ENCODE peak calls at places on chromosome 14, in six cellular contexts. H is stomach; L is DND-41; Q is CD4-positive, alpha-beta memory T cell; D is left ventricle myocardium inferior; S is body of pancreas. O is an unnamed sample. For H3K4me1, the result is how much of the 10 kb centered on the place peaks cover.

GRCh38 chr14:75042040-75042439 is 9.2 kb downstream of the MLH3 start:
- DNase-seq in H (no peak), S (peak), Q (no peak), L (no peak), D (no peak), O (no peak)

GRCh38 chr14:33949051-33950037 is 1.5 kb downstream of the EGLN3 start:
- DNase-seq in S (no peak), L (peak), H (no peak), D (no peak), Q (no peak), O (peak)

GRCh38 chr14:105944632-105945610 is 418.5 kb downstream of the TMEM121 start:
- DNase-seq in L (peak), S (peak), H (peak), D (peak), Q (peak), O (peak)

GRCh38 chr14:93002049-93002448 is 79.1 kb downstream of the CHGA start:
- DNase-seq in D (no peak), H (no peak), Q (no peak), L (no peak), S (no peak), O (no peak)

GRCh38 chr14:69107407-69108003 is 45.4 kb downstream of the DCAF5 start:
- DNase-seq in L (peak), H (peak), S (peak), D (no peak), Q (peak), O (peak)

GRCh38 chr14:93033983-93034670 is 81.6 kb downstream of the ITPK1 start:
- DNase-seq in L (peak), S (no peak), D (no peak), H (no peak), Q (peak), O (peak)

GRCh38 chr14:22338381-22338780 is 250.6 kb downstream of the DAD1 start:
- DNase-seq in S (no peak), Q (no peak), D (no peak), H (no peak), L (no peak), O (no peak)

GRCh38 chr14:58947816-58948440 is 240.5 kb upstream of the DAAM1 start:
- DNase-seq in S (no peak), D (no peak), Q (no peak), L (no peak), H (no peak), O (no peak)

GRCh38 chr14:82710257-82710841 is 1176.7 kb upstream of the SEL1L start:
- DNase-seq in H (peak), S (peak), L (peak), Q (no peak), D (no peak), O (peak)

GRCh38 chr14:36952702-36953101 is 219.7 kb downstream of the SLC25A21 start:
- DNase-seq in S (no peak), D (no peak), L (no peak), Q (no peak), H (no peak), O (no peak)

GRCh38 chr14:49908433-49908782 is 15.5 kb downstream of the ARF6 start:
- DNase-seq in H (no peak), S (no peak), Q (no peak), D (no peak), L (no peak), O (no peak)

GRCh38 chr14:87508333-87508732 is 484.6 kb downstream of the GALC start:
- DNase-seq in L (no peak), S (no peak), D (no peak), Q (no peak), H (no peak), O (no peak)

GRCh38 chr14:70827366-70828151 is 18.2 kb upstream of the MAP3K9 start:
- DNase-seq in D (no peak), Q (no peak), S (no peak), L (no peak), H (no peak), O (no peak)

GRCh38 chr14:94936411-94936892 is 166.5 kb upstream of the GSC start:
- DNase-seq in D (peak), L (no peak), S (peak), Q (no peak), H (peak), O (peak)

GRCh38 chr14:47626151-47627035 is 49.0 kb downstream of the MDGA2 start:
- DNase-seq in L (no peak), S (no peak), H (no peak), Q (no peak), D (no peak), O (no peak)

GRCh38 chr14:106657460-106657859 is 1131.1 kb downstream of the TMEM121 start:
- DNase-seq in D (no peak), H (no peak), L (peak), S (peak), Q (peak), O (no peak)

GRCh38 chr14:103516426-103517171 is 6.0 kb downstream of the CKB start:
- DNase-seq in D (peak), H (no peak), Q (no peak), S (no peak), L (no peak), O (no peak)

GRCh38 chr14:94601961-94602391 is 10.2 kb upstream of the SERPINA3 start:
- DNase-seq in D (peak), Q (no peak), H (peak), S (peak), L (no peak), O (no peak)

GRCh38 chr14:93536945-93537344 is 106.2 kb downstream of the UNC79 start:
- DNase-seq in H (no peak), D (no peak), L (no peak), Q (no peak), S (no peak), O (peak)

GRCh38 chr14:82431031-82431430 is 897.4 kb upstream of the SEL1L start:
- DNase-seq in S (no peak), Q (no peak), L (no peak), D (no peak), H (no peak), O (peak)

GRCh38 chr14:56416213-56416612 is 163.4 kb upstream of the TMEM260 start:
- DNase-seq in D (no peak), L (no peak), S (no peak), Q (no peak), H (no peak), O (no peak)

GRCh38 chr14:56414231-56414630 is 165.4 kb upstream of the TMEM260 start:
- DNase-seq in Q (no peak), H (no peak), L (peak), D (no peak), S (no peak), O (no peak)

GRCh38 chr14:56413721-56414120 is 165.9 kb upstream of the TMEM260 start:
- DNase-seq in S (no peak), Q (no peak), D (no peak), L (peak), H (no peak), O (no peak)

GRCh38 chr14:56412453-56413434 is 166.9 kb upstream of the TMEM260 start:
- DNase-seq in H (no peak), D (no peak), S (no peak), L (peak), Q (no peak), O (no peak)

DNA sequence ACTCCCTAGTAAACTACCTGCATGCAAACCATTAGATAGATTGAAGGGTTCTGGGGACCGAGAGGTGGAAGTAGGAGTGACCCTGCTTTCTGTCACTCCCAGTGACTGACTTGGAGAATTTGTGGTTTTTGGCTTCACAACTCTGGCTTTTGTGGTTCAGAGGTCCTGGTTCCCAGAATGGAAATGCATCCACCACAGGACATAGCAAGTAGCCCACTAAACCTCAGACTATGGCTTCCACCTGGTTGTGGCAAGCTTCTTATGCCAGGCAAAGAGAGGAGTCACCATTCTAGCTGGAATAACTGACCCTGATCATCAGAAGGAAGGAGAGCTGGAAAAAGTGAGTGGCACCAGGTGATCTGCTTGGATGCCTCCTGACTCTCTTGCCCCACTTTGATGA is 162.4 kb upstream of the TMEM260 start:
- DNase-seq in H (no peak), Q (no peak), L (no peak), D (no peak), S (no peak), O (no peak)
- H3K4me1 ChIP-seq in H (under half), Q (under half), L (under half), D (under half), S (under half), O (under half)

GRCh38 chr14:57846631-57847030 is 19.3 kb downstream of the SLC35F4 start:
- DNase-seq in H (no peak), S (no peak), D (no peak), L (no peak), Q (no peak), O (no peak)
- H3K4me1 ChIP-seq in H (under half), S (under half), D (under half), L (under half), Q (under half), O (under half)

GRCh38 chr14:73240816-73241480 is 3.6 kb downstream of the PAPLN start:
- DNase-seq in D (no peak), L (peak), S (no peak), H (no peak), Q (no peak), O (no peak)
- H3K4me1 ChIP-seq in D (under half), L (under half), S (under half), H (under half), Q (under half), O (under half)

GRCh38 chr14:100059433-100059781 is 5.8 kb upstream of the EVL start:
- DNase-seq in D (no peak), H (no peak), S (no peak), L (no peak), Q (no peak), O (no peak)
- H3K4me1 ChIP-seq in D (under half), H (under half), S (under half), L (half or more), Q (half or more), O (under half)

O was measured in HAP-1.